ENCODE peak calls at places on chromosomes 2 and 18, in five cellular contexts. One of them, this sample, is unnamed.

GRCh38 chr2:205369813-205370212 is 312.5 kb upstream of the NRP2 start:
- DNase-seq in H9: no peak
- DNase-seq in right lobe of liver: no peak
- DNase-seq in suprapubic skin: no peak
- DNase-seq in Peyer's patch: no peak
- DNase-seq in this sample: no peak

GRCh38 chr2:227147023-227147422 is 17.0 kb downstream of the COL4A4 start:
- DNase-seq in H9: no peak
- DNase-seq in right lobe of liver: no peak
- DNase-seq in suprapubic skin: no peak
- DNase-seq in Peyer's patch: no peak
- DNase-seq in this sample: no peak

GRCh38 chr2:109429711-109430265 is 184.0 kb downstream of the SEPTIN10 start:
- DNase-seq in H9: no peak
- DNase-seq in right lobe of liver: no peak
- DNase-seq in suprapubic skin: no peak
- DNase-seq in Peyer's patch: peak; percentile 39
- DNase-seq in this sample: peak; percentile 92

GRCh38 chr2:84894758-84895520 is 10.5 kb upstream of the TMSB10 start:
- DNase-seq in H9: no peak
- DNase-seq in right lobe of liver: no peak
- DNase-seq in suprapubic skin: no peak
- DNase-seq in Peyer's patch: no peak
- DNase-seq in this sample: no peak

GRCh38 chr2:11876436-11876835 is 130.0 kb downstream of the LPIN1 start:
- DNase-seq in H9: no peak
- DNase-seq in right lobe of liver: no peak
- DNase-seq in suprapubic skin: no peak
- DNase-seq in Peyer's patch: no peak
- DNase-seq in this sample: no peak

GRCh38 chr2:197108758-197109157 is 182.3 kb upstream of the PGAP1 start:
- DNase-seq in H9: no peak
- DNase-seq in right lobe of liver: peak; percentile 90
- DNase-seq in suprapubic skin: peak; percentile 87
- DNase-seq in Peyer's patch: no peak
- DNase-seq in this sample: no peak

GRCh38 chr18:42374961-42375360 is 419.9 kb downstream of the PIK3C3 start:
- DNase-seq in H9: no peak
- DNase-seq in right lobe of liver: no peak
- DNase-seq in suprapubic skin: no peak
- DNase-seq in Peyer's patch: no peak
- DNase-seq in this sample: no peak

GRCh38 chr18:356763-357162 is 88.9 kb upstream of the THOC1 start:
- DNase-seq in H9: no peak
- DNase-seq in right lobe of liver: no peak
- DNase-seq in suprapubic skin: no peak
- DNase-seq in Peyer's patch: no peak
- DNase-seq in this sample: no peak

GRCh38 chr2:225893151-225893550 is 493.6 kb downstream of the NYAP2 start:
- DNase-seq in H9: no peak
- DNase-seq in right lobe of liver: peak; percentile 50
- DNase-seq in suprapubic skin: no peak
- DNase-seq in Peyer's patch: no peak
- DNase-seq in this sample: no peak

GRCh38 chr2:1727796-1728474 is 16.4 kb downstream of the PXDN start:
- DNase-seq in H9: no peak
- DNase-seq in right lobe of liver: no peak
- DNase-seq in suprapubic skin: no peak
- DNase-seq in Peyer's patch: no peak
- DNase-seq in this sample: peak; percentile 68

GRCh38 chr18:69387181-69387580 is 13.5 kb upstream of the DOK6 start:
- DNase-seq in H9: no peak
- DNase-seq in right lobe of liver: no peak
- DNase-seq in suprapubic skin: no peak
- DNase-seq in Peyer's patch: no peak
- DNase-seq in this sample: no peak

GRCh38 chr2:20291106-20291564 is 59.5 kb downstream of the PUM2 start:
- DNase-seq in H9: peak; percentile 83
- DNase-seq in right lobe of liver: no peak
- DNase-seq in suprapubic skin: no peak
- DNase-seq in Peyer's patch: peak; percentile 53
- DNase-seq in this sample: no peak

GRCh38 chr2:21650566-21650965 is 526.8 kb downstream of the TDRD15 start:
- DNase-seq in H9: no peak
- DNase-seq in right lobe of liver: no peak
- DNase-seq in suprapubic skin: no peak
- DNase-seq in Peyer's patch: no peak
- DNase-seq in this sample: no peak

GRCh38 chr2:126752876-126753275 is 96.9 kb downstream of the GYPC start:
- DNase-seq in H9: no peak
- DNase-seq in right lobe of liver: no peak
- DNase-seq in suprapubic skin: no peak
- DNase-seq in Peyer's patch: no peak
- DNase-seq in this sample: no peak

GRCh38 chr2:109526442-109526970 is 87.3 kb downstream of the SEPTIN10 start:
- DNase-seq in H9: no peak
- DNase-seq in right lobe of liver: no peak
- DNase-seq in suprapubic skin: peak; percentile 61
- DNase-seq in Peyer's patch: no peak
- DNase-seq in this sample: no peak

GRCh38 chr2:238127165-238128060 is 11.1 kb upstream of the KLHL30 start:
- DNase-seq in H9: no peak
- DNase-seq in right lobe of liver: peak; percentile 52
- DNase-seq in suprapubic skin: no peak
- DNase-seq in Peyer's patch: peak; percentile 56
- DNase-seq in this sample: peak; percentile 79

GRCh38 chr2:120486946-120487345 is 141.0 kb downstream of the INHBB start:
- DNase-seq in H9: no peak
- DNase-seq in right lobe of liver: no peak
- DNase-seq in suprapubic skin: no peak
- DNase-seq in Peyer's patch: peak; percentile 34
- DNase-seq in this sample: peak; percentile 36

GRCh38 chr2:219058541-219059374 is 2.0 kb downstream of the IHH start:
- DNase-seq in H9: peak; percentile 34
- DNase-seq in right lobe of liver: peak; percentile 93
- DNase-seq in suprapubic skin: no peak
- DNase-seq in Peyer's patch: peak; percentile 92
- DNase-seq in this sample: no peak

GRCh38 chr2:175363719-175364118 is 182.2 kb upstream of the ATP5MC3 start:
- DNase-seq in H9: no peak
- DNase-seq in right lobe of liver: no peak
- DNase-seq in suprapubic skin: no peak
- DNase-seq in Peyer's patch: no peak
- DNase-seq in this sample: no peak

GRCh38 chr2:168348076-168348475 is 100.7 kb upstream of the STK39 start:
- DNase-seq in H9: peak; percentile 81
- DNase-seq in right lobe of liver: no peak
- DNase-seq in suprapubic skin: no peak
- DNase-seq in Peyer's patch: no peak
- DNase-seq in this sample: no peak

GRCh38 chr2:168344706-168345105 is 97.3 kb upstream of the STK39 start:
- DNase-seq in H9: no peak
- DNase-seq in right lobe of liver: no peak
- DNase-seq in suprapubic skin: no peak
- DNase-seq in Peyer's patch: no peak
- DNase-seq in this sample: no peak

GRCh38 chr2:168346725-168347477 is 99.5 kb upstream of the STK39 start:
- DNase-seq in H9: peak; percentile 69
- DNase-seq in right lobe of liver: no peak
- DNase-seq in suprapubic skin: no peak
- DNase-seq in Peyer's patch: peak; percentile 66
- DNase-seq in this sample: no peak

GRCh38 chr2:168343586-168343985 is 96.2 kb upstream of the STK39 start:
- DNase-seq in H9: no peak
- DNase-seq in right lobe of liver: no peak
- DNase-seq in suprapubic skin: no peak
- DNase-seq in Peyer's patch: no peak
- DNase-seq in this sample: no peak

DNA sequence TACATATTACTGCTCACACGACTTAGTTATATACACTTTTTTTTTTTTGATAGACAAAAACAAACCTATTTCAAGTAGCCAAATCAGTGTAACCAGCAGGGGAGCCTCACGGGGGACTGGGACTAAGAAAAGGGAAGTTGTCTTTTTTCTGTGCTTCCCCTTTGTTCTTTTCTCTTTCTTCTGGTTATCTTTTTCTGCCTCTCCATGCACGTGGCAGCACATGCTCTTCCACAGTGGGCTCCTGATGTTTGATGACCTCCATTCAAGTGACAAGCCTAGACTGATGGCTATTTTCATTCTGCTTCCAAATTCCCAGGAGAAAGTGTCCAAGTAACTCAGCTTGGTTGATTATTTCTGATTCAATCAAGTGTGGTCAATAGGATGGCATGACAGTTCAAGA is 98.2 kb upstream of the STK39 start:
- DNase-seq in H9: no peak
- DNase-seq in right lobe of liver: no peak
- DNase-seq in suprapubic skin: no peak
- DNase-seq in Peyer's patch: no peak
- DNase-seq in this sample: no peak
- TF ChIP-seq CTCF in H9: no peak
- TF ChIP-seq CTCF in right lobe of liver: no peak
- TF ChIP-seq CTCF in suprapubic skin: no peak
- TF ChIP-seq CTCF in Peyer's patch: no peak
- TF ChIP-seq CTCF in this sample: no peak

GRCh38 chr2:44804406-44805235 is 136.9 kb upstream of the SIX3 start:
- DNase-seq in H9: no peak
- DNase-seq in right lobe of liver: no peak
- DNase-seq in suprapubic skin: no peak
- DNase-seq in Peyer's patch: no peak
- DNase-seq in this sample: no peak
- TF ChIP-seq CTCF in H9: no peak
- TF ChIP-seq CTCF in right lobe of liver: no peak
- TF ChIP-seq CTCF in suprapubic skin: no peak
- TF ChIP-seq CTCF in Peyer's patch: no peak
- TF ChIP-seq CTCF in this sample: no peak

GRCh38 chr2:232341061-232341738 is 37.4 kb upstream of the ALPP start:
- DNase-seq in H9: no peak
- DNase-seq in right lobe of liver: peak; percentile 33
- DNase-seq in suprapubic skin: no peak
- DNase-seq in Peyer's patch: no peak
- DNase-seq in this sample: peak; percentile 62

GRCh38 chr2:232336956-232337700 is 41.4 kb upstream of the ALPP start:
- DNase-seq in H9: no peak
- DNase-seq in right lobe of liver: peak; percentile 45
- DNase-seq in suprapubic skin: peak; percentile 49
- DNase-seq in Peyer's patch: peak; percentile 39
- DNase-seq in this sample: peak; percentile 60

GRCh38 chr2:232338759-232339106 is 39.8 kb upstream of the ALPP start:
- DNase-seq in H9: no peak
- DNase-seq in right lobe of liver: peak; percentile 37
- DNase-seq in suprapubic skin: peak; percentile 44
- DNase-seq in Peyer's patch: no peak
- DNase-seq in this sample: peak; percentile 76

GRCh38 chr2:232340171-232340935 is 38.2 kb upstream of the ALPP start:
- DNase-seq in H9: no peak
- DNase-seq in right lobe of liver: peak; percentile 22
- DNase-seq in suprapubic skin: no peak
- DNase-seq in Peyer's patch: no peak
- DNase-seq in this sample: peak; percentile 56

GRCh38 chr2:232339121-232340081 is 39.1 kb upstream of the ALPP start:
- DNase-seq in H9: peak; percentile 80
- DNase-seq in right lobe of liver: peak; percentile 44
- DNase-seq in suprapubic skin: peak; percentile 74
- DNase-seq in Peyer's patch: no peak
- DNase-seq in this sample: peak; percentile 79
- TF ChIP-seq CTCF in H9: peak; percentile 67
- TF ChIP-seq CTCF in right lobe of liver: no peak
- TF ChIP-seq CTCF in suprapubic skin: no peak
- TF ChIP-seq CTCF in Peyer's patch: no peak
- TF ChIP-seq CTCF in this sample: peak; percentile 39

GRCh38 chr2:167380555-167380954 is 492.3 kb downstream of the XIRP2 start:
- DNase-seq in H9: no peak
- DNase-seq in right lobe of liver: no peak
- DNase-seq in suprapubic skin: no peak
- DNase-seq in Peyer's patch: no peak
- DNase-seq in this sample: no peak
- TF ChIP-seq CTCF in H9: no peak
- TF ChIP-seq CTCF in right lobe of liver: no peak
- TF ChIP-seq CTCF in suprapubic skin: no peak
- TF ChIP-seq CTCF in Peyer's patch: no peak
- TF ChIP-seq CTCF in this sample: no peak

DNA sequence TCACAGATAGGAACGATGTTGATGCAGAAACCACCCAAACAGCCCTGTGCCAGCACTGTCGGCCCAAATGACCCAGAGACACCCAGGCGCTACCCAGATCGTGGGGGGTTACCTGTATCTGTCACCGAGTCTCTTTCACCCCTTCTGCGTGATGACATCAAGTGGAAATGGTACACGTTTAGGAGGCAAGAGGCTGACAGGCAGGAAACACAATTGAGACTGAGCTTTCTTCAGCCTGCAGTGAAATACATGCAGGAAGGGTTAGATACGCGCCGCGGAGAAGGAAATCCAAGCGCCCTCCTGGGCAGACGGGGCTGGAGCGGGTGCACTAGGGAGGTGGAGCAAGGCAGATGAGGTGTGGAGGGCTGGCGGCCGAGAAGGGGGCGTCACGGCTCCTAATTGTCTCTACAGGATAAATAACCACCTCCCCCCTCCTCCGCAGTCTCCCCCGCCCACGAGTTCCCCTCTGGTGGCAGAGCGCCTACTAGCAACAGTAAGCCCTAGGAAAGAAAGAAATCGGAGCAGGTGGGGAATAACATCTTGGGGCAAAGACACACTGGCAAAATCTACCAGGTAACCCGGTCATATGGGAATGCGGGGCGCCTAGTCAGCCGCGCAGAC is at the start of gene RNF152:
- DNase-seq in H9: peak; percentile 70
- DNase-seq in right lobe of liver: peak; percentile 74
- DNase-seq in suprapubic skin: no peak
- DNase-seq in Peyer's patch: peak; percentile 63
- DNase-seq in this sample: no peak
- TF ChIP-seq CTCF in H9: peak; percentile 9
- TF ChIP-seq CTCF in right lobe of liver: no peak
- TF ChIP-seq CTCF in suprapubic skin: no peak
- TF ChIP-seq CTCF in Peyer's patch: no peak
- TF ChIP-seq CTCF in this sample: peak; percentile 44

DNA sequence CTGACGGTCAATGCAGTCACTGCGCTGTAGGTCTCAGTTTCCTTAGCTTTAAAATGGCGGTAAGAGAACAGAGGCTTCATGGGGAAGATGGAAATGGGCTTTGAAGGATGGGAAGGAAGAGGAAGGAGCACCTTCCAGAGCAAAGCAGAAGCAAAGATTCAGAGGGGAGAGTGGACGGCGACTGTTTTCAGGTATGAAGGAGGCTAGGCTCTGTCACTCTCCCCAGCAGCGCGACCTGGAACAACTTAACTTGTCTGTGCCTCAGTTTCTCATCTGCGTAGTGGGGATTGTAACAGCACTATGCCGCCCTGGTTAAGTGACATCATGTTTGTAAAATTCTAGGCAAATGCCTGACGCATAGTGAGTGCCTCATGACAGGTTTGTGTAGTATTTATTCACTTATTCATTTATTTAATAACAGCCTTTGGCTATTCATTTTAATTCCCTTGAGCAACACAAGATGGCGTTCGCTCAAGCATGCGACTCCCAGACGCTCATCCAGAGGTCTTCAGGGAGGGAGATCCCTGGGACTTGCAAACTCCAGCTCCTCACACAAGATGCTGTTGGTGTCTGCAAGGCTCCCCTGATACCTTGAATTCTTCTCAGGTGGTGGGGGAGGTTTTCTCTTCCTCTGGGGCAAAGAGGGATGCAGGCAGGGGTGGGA is 336.3 kb downstream of the DYSF start:
- DNase-seq in H9: no peak
- DNase-seq in right lobe of liver: no peak
- DNase-seq in suprapubic skin: peak; percentile 41
- DNase-seq in Peyer's patch: no peak
- DNase-seq in this sample: no peak
- TF ChIP-seq CTCF in H9: peak; percentile 21
- TF ChIP-seq CTCF in right lobe of liver: no peak
- TF ChIP-seq CTCF in suprapubic skin: no peak
- TF ChIP-seq CTCF in Peyer's patch: no peak
- TF ChIP-seq CTCF in this sample: peak; percentile 56

This sample was measured in chondrocyte.